ENCODE peak calls at places on chromosome 20, in eight cellular contexts. M is CD8-positive, alpha-beta memory T cell; O is neural progenitor cell; L is AG04450; A is heart left ventricle; Y is DND-41; S is lower lobe of right lung; N is brain microvascular endothelial cell. X is an unnamed sample.

GRCh38 chr20:31731321-31731717 is 7.8 kb upstream of the TPX2 start:
- DNase-seq in S (no peak), N (no peak), A (no peak), M (no peak), Y (no peak), O (no peak), L (no peak), X (no peak)

GRCh38 chr20:16533493-16533892 is 39.8 kb downstream of the KIF16B start:
- DNase-seq in L (no peak), N (no peak), S (no peak), M (no peak), O (no peak), Y (no peak), A (no peak), X (no peak)

GRCh38 chr20:17036546-17036945 is 190.3 kb upstream of the PCSK2 start:
- DNase-seq in L (no peak), Y (no peak), O (no peak), A (no peak), M (no peak), S (no peak), N (no peak), X (no peak)

GRCh38 chr20:52953020-52953419 is 19.1 kb upstream of the TSHZ2 start:
- DNase-seq in L (no peak), O (no peak), Y (no peak), M (no peak), N (no peak), A (no peak), S (no peak), X (no peak)

GRCh38 chr20:60408435-60408834 is 450.2 kb downstream of the CDH26 start:
- DNase-seq in A (no peak), Y (no peak), M (no peak), S (no peak), O (peak), L (no peak), N (no peak), X (no peak)

GRCh38 chr20:62927128-62927705 is 912 bp upstream of the DIDO1 start:
- DNase-seq in O (no peak), M (no peak), S (no peak), A (no peak), L (no peak), N (no peak), Y (no peak), X (no peak)

GRCh38 chr20:51487525-51488279 is 54.8 kb downstream of the NFATC2 start:
- DNase-seq in O (no peak), N (peak), Y (no peak), S (no peak), M (no peak), A (no peak), L (peak), X (peak)

GRCh38 chr20:56974499-56975250 is 291.8 kb downstream of the BMP7 start:
- DNase-seq in L (no peak), S (no peak), Y (peak), A (no peak), N (peak), O (peak), M (no peak), X (no peak)

GRCh38 chr20:20835897-20836296 is 123.5 kb upstream of the RALGAPA2 start:
- DNase-seq in Y (no peak), A (no peak), M (no peak), O (no peak), S (no peak), N (no peak), L (no peak), X (no peak)

GRCh38 chr20:34663213-34663943 is 13.5 kb downstream of the PIGU start:
- DNase-seq in L (no peak), S (no peak), N (peak), A (no peak), Y (no peak), M (no peak), O (no peak), X (no peak)

GRCh38 chr20:57584768-57585461 is 24.0 kb downstream of the PCK1 start:
- DNase-seq in O (no peak), Y (no peak), A (no peak), S (no peak), N (no peak), M (no peak), L (no peak), X (no peak)

GRCh38 chr20:50625986-50626677 is 65.2 kb downstream of the RIPOR3 start:
- DNase-seq in L (no peak), N (peak), M (no peak), A (peak), Y (peak), O (peak), S (no peak), X (no peak)

GRCh38 chr20:32626859-32627636 is 41.9 kb upstream of the NOL4L start:
- DNase-seq in M (peak), L (no peak), N (no peak), Y (peak), S (no peak), A (no peak), O (no peak), X (no peak)

GRCh38 chr20:51759769-51760510 is 8.2 kb downstream of the ATP9A start:
- DNase-seq in Y (no peak), O (no peak), N (no peak), A (no peak), S (no peak), M (no peak), L (no peak), X (no peak)

GRCh38 chr20:47704746-47705496 is 80.4 kb downstream of the SULF2 start:
- DNase-seq in L (no peak), N (no peak), Y (no peak), O (no peak), A (peak), M (no peak), S (no peak), X (no peak)

GRCh38 chr20:61936701-61937131 is 129.0 kb downstream of the TAF4 start:
- DNase-seq in M (no peak), A (no peak), L (no peak), N (no peak), O (no peak), Y (no peak), S (peak), X (no peak)

GRCh38 chr20:8132015-8132631 is at the start of gene PLCB1:
- DNase-seq in O (peak), M (peak), L (peak), A (peak), Y (peak), N (peak), S (peak), X (no peak)

GRCh38 chr20:63254536-63255384 is 497 bp upstream of the NKAIN4 start:
- DNase-seq in A (no peak), O (peak), L (no peak), S (no peak), M (no peak), N (no peak), Y (no peak), X (no peak)

GRCh38 chr20:17629678-17630089 is 52.4 kb downstream of the RRBP1 start:
- DNase-seq in Y (no peak), N (no peak), L (no peak), O (no peak), S (no peak), M (no peak), A (no peak), X (no peak)

GRCh38 chr20:63361507-63362425 is 617 bp upstream of the CHRNA4 start:
- DNase-seq in A (no peak), N (no peak), L (no peak), Y (no peak), M (no peak), S (no peak), O (peak), X (no peak)

GRCh38 chr20:48846516-48847492 is 19.0 kb upstream of the PREX1 start:
- DNase-seq in N (no peak), M (no peak), S (no peak), A (no peak), O (peak), L (no peak), Y (no peak), X (no peak)

GRCh38 chr20:53608456-53609413 is 15.1 kb upstream of the ZNF217 start:
- DNase-seq in N (no peak), S (no peak), L (no peak), M (peak), O (no peak), Y (peak), A (peak), X (peak)

GRCh38 chr20:15977758-15978157 is 595.5 kb downstream of the KIF16B start:
- DNase-seq in M (no peak), O (no peak), A (no peak), N (no peak), S (no peak), Y (no peak), L (no peak), X (no peak)

GRCh38 chr20:51326241-51326819 is 216.2 kb downstream of the NFATC2 start:
- DNase-seq in N (peak), O (peak), M (no peak), L (no peak), A (peak), Y (peak), S (peak), X (no peak)

GRCh38 chr20:41072099-41072798 is 43.6 kb downstream of the TOP1 start:
- DNase-seq in Y (no peak), S (no peak), O (no peak), L (no peak), A (no peak), N (peak), M (no peak), X (peak)

GRCh38 chr20:16608265-16608636 is 35.0 kb upstream of the KIF16B start:
- DNase-seq in A (no peak), L (no peak), Y (no peak), S (no peak), M (no peak), N (no peak), O (no peak), X (no peak)

GRCh38 chr20:33169176-33169794 is 1.3 kb downstream of the BPIFA2 start:
- DNase-seq in Y (peak), N (peak), S (no peak), A (no peak), M (no peak), O (peak), L (no peak), X (no peak)

GRCh38 chr20:53547664-53548239 is 45.9 kb downstream of the ZNF217 start:
- DNase-seq in L (peak), N (peak), A (peak), M (peak), S (no peak), O (peak), Y (peak), X (peak)

GRCh38 chr20:14055127-14055742 is 59.9 kb downstream of the MACROD2 start:
- DNase-seq in N (peak), O (peak), L (peak), A (no peak), M (peak), Y (peak), S (no peak), X (peak)

GRCh38 chr20:6606651-6607050 is 160.8 kb upstream of the BMP2 start:
- DNase-seq in A (no peak), M (no peak), O (no peak), N (no peak), S (no peak), L (no peak), Y (no peak), X (no peak)

GRCh38 chr20:61845276-61845675 is 220.4 kb downstream of the TAF4 start:
- DNase-seq in L (no peak), M (no peak), A (no peak), S (no peak), Y (no peak), O (peak), N (no peak), X (no peak)

GRCh38 chr20:48371211-48371610 is 456.6 kb downstream of the PREX1 start:
- DNase-seq in O (no peak), S (no peak), L (no peak), M (no peak), A (no peak), Y (no peak), N (no peak), X (no peak)

GRCh38 chr20:57387945-57388351 is 3.2 kb upstream of the RBM38 start:
- DNase-seq in O (no peak), Y (no peak), S (peak), A (no peak), L (no peak), M (no peak), N (no peak), X (no peak)

GRCh38 chr20:62739581-62740285 is 31.1 kb downstream of the NTSR1 start:
- DNase-seq in N (no peak), O (no peak), M (peak), Y (no peak), L (no peak), A (no peak), S (peak), X (no peak)

DNA sequence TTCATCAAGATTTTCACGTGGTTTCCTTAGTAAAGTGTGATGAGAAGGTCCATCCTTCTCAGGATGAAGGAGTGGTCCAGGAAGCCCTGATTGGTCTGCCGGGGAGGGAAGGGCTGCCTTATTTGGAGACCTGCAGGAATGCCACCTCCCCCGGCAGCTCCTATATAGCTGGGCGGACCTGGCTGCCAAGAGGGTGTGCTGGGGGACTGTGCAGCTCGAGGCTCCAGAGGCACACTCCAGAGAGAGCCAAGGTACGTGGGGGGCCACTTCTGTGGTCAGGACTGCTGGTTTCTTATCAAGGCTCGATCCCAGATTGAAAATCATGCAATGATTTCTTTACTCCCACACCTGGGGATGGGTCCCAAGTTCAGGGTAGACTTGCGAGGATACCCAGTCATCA is at the start of gene PRND:
- DNase-seq in N (no peak), S (no peak), Y (no peak), O (no peak), A (no peak), L (no peak), M (no peak), X (no peak)
- H3K27ac ChIP-seq in N (no peak), S (peak), Y (no peak), O (no peak), A (no peak), L (no peak), M (no peak), X (no peak)

GRCh38 chr20:444862-445426 is 17.4 kb downstream of the TBC1D20 start:
- DNase-seq in L (no peak), A (no peak), M (no peak), O (no peak), S (no peak), Y (no peak), N (peak), X (no peak)
- H3K27ac ChIP-seq in L (no peak), A (peak), M (no peak), O (peak), S (no peak), Y (no peak), N (no peak), X (peak)

GRCh38 chr20:9204979-9205378 is 136.1 kb downstream of the PLCB4 start:
- DNase-seq in S (no peak), N (no peak), L (no peak), A (no peak), O (no peak), M (no peak), Y (no peak), X (no peak)

GRCh38 chr20:9200196-9200595 is 131.3 kb downstream of the PLCB4 start:
- DNase-seq in Y (no peak), M (no peak), L (no peak), S (no peak), O (no peak), N (no peak), A (no peak), X (no peak)

GRCh38 chr20:9202440-9203080 is 133.7 kb downstream of the PLCB4 start:
- DNase-seq in Y (no peak), L (no peak), A (no peak), N (peak), M (no peak), S (no peak), O (no peak), X (no peak)

GRCh38 chr20:9203081-9203447 is 134.2 kb downstream of the PLCB4 start:
- DNase-seq in S (no peak), A (no peak), L (no peak), Y (no peak), O (no peak), M (no peak), N (no peak), X (no peak)

GRCh38 chr20:9200620-9201019 is 131.7 kb downstream of the PLCB4 start:
- DNase-seq in M (no peak), Y (no peak), L (no peak), S (no peak), O (no peak), A (no peak), N (peak), X (no peak)
- H3K27ac ChIP-seq in M (no peak), Y (no peak), L (no peak), S (no peak), O (no peak), A (no peak), N (no peak), X (no peak)

DNA sequence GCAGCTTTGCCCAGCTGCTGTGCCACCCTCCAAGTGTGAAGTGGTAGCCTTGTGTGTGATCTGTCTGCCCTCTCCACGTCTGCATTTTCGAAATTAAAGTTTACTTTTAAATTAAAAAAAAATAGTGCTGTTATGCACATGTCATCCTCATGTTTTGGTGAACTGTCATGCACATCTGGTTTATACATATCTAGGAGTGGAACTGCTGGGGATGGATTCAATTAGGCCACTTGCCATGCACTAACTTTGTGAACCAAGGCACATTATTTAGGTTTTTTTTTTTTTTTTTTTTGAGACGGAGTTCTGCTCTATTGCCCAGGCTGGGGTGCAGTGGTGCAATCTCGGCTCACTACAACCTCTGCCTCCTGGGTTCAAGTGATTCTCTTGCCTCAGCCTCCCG is 3.6 kb downstream of the GTSF1L start:
- DNase-seq in A (no peak), M (no peak), L (no peak), O (no peak), S (no peak), N (no peak), Y (no peak), X (no peak)
- H3K27ac ChIP-seq in A (no peak), M (no peak), L (no peak), O (no peak), S (no peak), N (no peak), Y (no peak), X (no peak)

GRCh38 chr20:5596401-5597193 is 153.6 kb upstream of the SHLD1 start:
- DNase-seq in N (no peak), L (no peak), A (no peak), Y (no peak), M (no peak), S (no peak), O (no peak), X (no peak)
- H3K27ac ChIP-seq in N (no peak), L (no peak), A (no peak), Y (no peak), M (no peak), S (no peak), O (no peak), X (no peak)

DNA sequence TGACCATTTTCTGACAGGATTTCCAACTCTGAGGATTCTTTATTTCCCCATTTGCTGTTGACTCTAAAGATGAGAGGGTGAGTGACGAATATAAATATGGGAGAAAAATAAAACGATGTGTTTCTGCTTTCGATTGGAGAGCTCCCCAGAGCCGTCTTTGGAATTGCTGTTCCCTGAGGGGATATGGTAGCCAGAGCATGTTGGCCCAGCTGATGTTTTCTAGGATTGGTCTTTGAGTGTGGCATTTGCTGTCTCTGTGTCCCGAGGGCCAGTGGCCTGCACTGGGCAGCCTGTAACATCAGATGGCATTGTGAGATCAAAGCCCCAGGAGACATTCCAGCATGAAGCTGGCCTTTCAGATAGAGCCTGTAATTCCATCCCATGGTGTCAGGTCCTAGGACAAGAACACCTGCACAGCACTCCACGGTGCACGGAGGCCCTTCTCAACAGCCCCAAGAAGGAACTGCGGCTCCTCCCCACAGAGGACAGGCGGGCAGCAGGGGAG is 26.7 kb downstream of the PKIG start:
- DNase-seq in O (peak), M (no peak), L (no peak), N (no peak), Y (no peak), A (no peak), S (no peak), X (no peak)
- H3K27ac ChIP-seq in O (peak), M (peak), L (no peak), N (no peak), Y (peak), A (peak), S (peak), X (no peak)

GRCh38 chr20:23133560-23133998 is 47.5 kb upstream of the CD93 start:
- DNase-seq in L (no peak), S (no peak), M (no peak), N (no peak), O (no peak), A (no peak), Y (no peak), X (no peak)
- H3K27ac ChIP-seq in L (no peak), S (peak), M (peak), N (no peak), O (no peak), A (peak), Y (peak), X (no peak)

DNA sequence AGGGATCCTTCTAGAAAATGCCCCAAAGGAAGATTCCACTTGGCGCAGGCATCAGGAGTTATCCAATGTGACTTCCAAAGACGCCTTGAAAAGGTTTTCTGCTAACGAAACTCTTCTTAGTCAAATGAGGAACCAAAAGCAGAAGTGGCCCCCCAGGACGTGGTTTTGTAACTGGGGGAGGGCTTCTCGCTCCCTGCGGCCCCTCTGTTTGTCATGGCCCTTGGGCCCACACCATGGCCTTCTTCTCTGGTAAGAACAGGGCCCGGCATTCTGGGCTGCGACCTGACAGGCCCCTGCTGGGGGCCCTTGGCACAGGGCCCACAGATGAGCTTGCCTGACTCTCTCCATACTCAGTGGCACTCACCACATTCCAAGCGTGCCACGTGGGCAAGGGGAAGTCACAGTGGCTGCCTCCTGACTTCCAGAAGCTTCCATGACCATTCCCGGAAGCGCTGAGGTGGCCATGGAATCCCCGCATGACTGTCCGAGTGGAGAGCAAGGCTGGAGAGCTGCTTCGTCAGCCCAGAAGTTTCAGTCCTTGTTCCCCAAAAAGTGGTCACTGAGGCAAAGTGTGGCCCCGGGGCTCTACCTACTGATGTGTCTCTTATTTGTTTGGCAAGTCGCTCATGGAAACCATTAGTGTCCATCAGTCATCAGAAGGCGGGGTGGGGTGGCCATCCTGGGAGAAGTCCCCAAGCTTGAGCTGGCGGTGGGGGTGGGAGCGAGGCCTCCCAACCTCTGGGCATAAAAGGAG is 881 bp upstream of the CTSZ start:
- DNase-seq in A (peak), S (peak), O (no peak), L (no peak), Y (no peak), N (no peak), M (no peak), X (no peak)
- H3K27ac ChIP-seq in A (peak), S (peak), O (no peak), L (no peak), Y (no peak), N (no peak), M (peak), X (no peak)

DNA sequence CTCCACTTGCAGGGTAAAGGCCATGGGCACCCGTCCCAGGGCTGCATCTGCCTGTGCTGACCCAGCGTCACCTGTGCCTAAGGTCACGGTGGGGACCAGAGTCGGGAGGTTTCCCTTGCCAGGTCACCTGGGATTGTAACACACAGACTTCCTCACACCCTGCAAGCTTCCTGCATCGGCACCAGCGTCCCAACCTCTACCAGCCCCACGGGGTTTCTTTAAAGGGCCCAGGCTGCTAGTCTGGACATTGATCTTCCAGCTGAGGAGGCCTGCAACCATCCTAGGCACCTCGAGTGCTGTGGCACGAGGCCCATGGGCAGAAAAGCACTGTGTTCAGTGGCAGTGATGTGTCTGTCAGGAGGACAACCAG is 12.6 kb downstream of the ACSS1 start:
- DNase-seq in A (no peak), N (no peak), Y (no peak), M (no peak), O (no peak), S (peak), L (no peak), X (no peak)
- H3K27ac ChIP-seq in A (peak), N (no peak), Y (peak), M (no peak), O (no peak), S (no peak), L (no peak), X (no peak)